ENCODE peak calls at places on chromosomes 11 and 22, in five cellular contexts. C, L, G, V and M are unnamed samples.

GRCh38 chr22:31295831-31296230 is 3.5 kb upstream of the PIK3IP1 start:
- DNase-seq in C (peak), V (no peak), G (no peak), L (no peak), M (no peak)

GRCh38 chr11:28673687-28674431 is 565.7 kb downstream of the METTL15 start:
- DNase-seq in L (no peak), G (no peak), C (peak), V (peak), M (no peak)

GRCh38 chr11:121133046-121133445 is 32.0 kb downstream of the TECTA start:
- DNase-seq in C (no peak), L (no peak), V (no peak), G (no peak), M (no peak)

GRCh38 chr11:5197538-5197937 is 2.9 kb downstream of the OR51V1 start:
- DNase-seq in L (no peak), C (peak), G (no peak), V (peak), M (no peak)

GRCh38 chr11:17952487-17952886 is 60.4 kb downstream of the SERGEF start:
- DNase-seq in C (no peak), L (no peak), G (no peak), V (no peak), M (no peak)

GRCh38 chr11:2521081-2521480 is 76.3 kb downstream of the KCNQ1 start:
- DNase-seq in C (no peak), L (no peak), V (no peak), G (peak), M (no peak)

GRCh38 chr11:22976146-22976545 is 115.9 kb upstream of the CCDC179 start:
- DNase-seq in C (peak), V (peak), G (no peak), L (peak), M (no peak)

GRCh38 chr22:20192293-20192971 is 41.6 kb upstream of the CCDC188 start:
- DNase-seq in G (no peak), L (no peak), C (no peak), V (no peak), M (no peak)

GRCh38 chr22:20438066-20438677 is 547 bp upstream of the SCARF2 start:
- DNase-seq in C (peak), G (peak), L (no peak), V (peak), M (no peak)

GRCh38 chr11:82703796-82704195 is 29.9 kb downstream of the FAM181B start:
- DNase-seq in G (no peak), C (no peak), L (no peak), V (no peak), M (no peak)

GRCh38 chr22:48185656-48186055 is 1423.2 kb downstream of the TBC1D22A start:
- DNase-seq in V (no peak), G (no peak), C (no peak), L (peak), M (peak)

GRCh38 chr11:59574467-59574866 is 41.1 kb downstream of the OSBP start:
- DNase-seq in L (no peak), V (peak), G (no peak), C (peak), M (no peak)

GRCh38 chr11:7251836-7252682 is at the start of gene SYT9:
- DNase-seq in V (peak), C (no peak), G (peak), L (no peak), M (no peak)

GRCh38 chr11:126816655-126817054 is 183.9 kb downstream of the KIRREL3 start:
- DNase-seq in C (no peak), V (no peak), G (no peak), L (no peak), M (peak)

GRCh38 chr11:75328426-75329277 is 22.8 kb downstream of the ARRB1 start:
- DNase-seq in V (peak), C (peak), G (peak), L (peak), M (peak)

GRCh38 chr11:36153581-36153980 is 135.6 kb downstream of the COMMD9 start:
- DNase-seq in C (peak), G (no peak), V (no peak), L (no peak), M (no peak)

GRCh38 chr11:110027627-110028371 is 65.4 kb upstream of the ZC3H12C start:
- DNase-seq in C (no peak), G (no peak), L (no peak), V (no peak), M (no peak)

GRCh38 chr11:80899381-80899780 is 1458.6 kb upstream of the TENM4 start:
- DNase-seq in G (no peak), V (peak), C (no peak), L (no peak), M (no peak)

GRCh38 chr11:62593434-62594044 is 2.2 kb upstream of the TUT1 start:
- DNase-seq in L (peak), V (peak), C (peak), G (peak), M (peak)

GRCh38 chr11:72309074-72309598 is 65.2 kb upstream of the PHOX2A start:
- DNase-seq in C (no peak), V (no peak), L (no peak), G (no peak), M (no peak)

GRCh38 chr11:97754976-97755375 is 1265.8 kb upstream of the CNTN5 start:
- DNase-seq in L (no peak), G (no peak), V (no peak), C (no peak), M (no peak)

GRCh38 chr11:111329306-111330204 is 31.2 kb downstream of the POU2AF3 start:
- DNase-seq in V (no peak), C (no peak), L (no peak), G (no peak), M (no peak)

GRCh38 chr11:48170176-48170839 is 46.3 kb upstream of the OR4B1 start:
- DNase-seq in C (peak), L (no peak), G (no peak), V (peak), M (no peak)

GRCh38 chr11:130580372-130580771 is 131.9 kb downstream of the ADAMTS15 start:
- DNase-seq in C (peak), L (no peak), V (peak), G (no peak), M (no peak)

GRCh38 chr11:33912405-33913361 is 20.8 kb upstream of the LMO2 start:
- DNase-seq in G (no peak), L (no peak), C (peak), V (peak), M (no peak)

GRCh38 chr11:1401001-1401445 is 11.3 kb downstream of the BRSK2 start:
- DNase-seq in C (no peak), L (no peak), G (no peak), V (no peak), M (no peak)

GRCh38 chr11:11813288-11813962 is 28.3 kb upstream of the USP47 start:
- DNase-seq in C (peak), L (no peak), G (no peak), V (peak), M (no peak)

GRCh38 chr11:66870616-66871520 is 14.0 kb downstream of the LRFN4 start:
- DNase-seq in C (no peak), G (peak), L (no peak), V (no peak), M (no peak)

GRCh38 chr11:66871521-66871901 is 14.6 kb downstream of the LRFN4 start:
- DNase-seq in C (no peak), V (no peak), G (peak), L (no peak), M (no peak)

GRCh38 chr11:66877585-66877984 is 20.7 kb downstream of the LRFN4 start:
- DNase-seq in L (no peak), C (peak), V (no peak), G (no peak), M (no peak)

GRCh38 chr11:66875376-66875775 is 18.5 kb downstream of the LRFN4 start:
- DNase-seq in V (no peak), C (no peak), G (peak), L (no peak), M (no peak)

GRCh38 chr11:66874232-66874631 is 17.4 kb downstream of the LRFN4 start:
- DNase-seq in L (no peak), V (no peak), C (no peak), G (no peak), M (no peak)
- H3K4me3 ChIP-seq in L (no peak), V (no peak), C (no peak), G (no peak), M (no peak)

GRCh38 chr11:124759268-124760204 is 2.6 kb downstream of the ESAM start:
- DNase-seq in V (no peak), G (peak), L (no peak), C (no peak), M (no peak)
- H3K4me3 ChIP-seq in V (peak), G (no peak), L (no peak), C (no peak), M (no peak)

DNA sequence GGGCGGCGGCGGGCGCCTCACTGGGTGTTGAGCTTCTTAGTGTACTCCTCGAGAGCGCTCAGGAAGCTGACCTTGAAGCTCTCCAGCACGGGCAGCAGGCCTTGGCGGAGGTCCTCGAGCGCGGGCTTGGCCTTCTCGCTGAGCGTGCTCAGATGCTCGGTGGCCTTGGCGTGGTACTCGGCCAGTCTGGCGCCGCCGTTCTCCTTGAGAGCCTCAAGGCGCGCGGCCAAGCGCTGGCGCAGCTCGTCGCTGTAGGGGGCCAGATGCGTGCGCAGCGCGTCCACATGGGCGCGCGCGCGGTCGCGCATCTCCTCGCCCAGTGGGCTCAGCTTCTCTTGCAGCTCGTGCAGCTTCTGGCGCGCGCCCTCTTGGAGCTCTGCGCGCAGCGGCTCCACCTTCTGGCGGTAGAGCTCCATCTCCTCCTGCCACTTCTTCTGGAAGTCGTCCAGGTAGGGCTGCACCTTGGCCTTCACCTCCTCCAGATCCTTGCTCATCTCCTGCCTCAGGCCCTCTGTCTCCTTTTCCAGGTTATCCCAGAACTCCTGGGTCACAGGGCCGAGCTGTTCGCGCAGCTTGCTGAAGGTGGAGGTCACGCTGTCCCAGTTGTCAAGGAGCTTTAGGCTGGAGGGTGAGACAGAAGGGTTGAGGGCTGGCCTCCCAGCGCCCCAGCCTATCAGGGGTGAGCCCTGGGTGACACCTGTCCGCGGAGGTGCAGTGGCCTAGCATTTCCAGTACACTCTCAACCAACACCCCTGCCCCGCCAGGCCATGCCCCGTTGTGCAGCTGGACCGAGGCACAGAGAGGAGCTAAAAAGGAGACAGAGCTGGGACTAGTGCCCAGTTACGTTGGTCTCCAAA is 1.4 kb downstream of the APOA1 start:
- DNase-seq in V (peak), C (peak), L (peak), G (peak), M (peak)
- H3K4me3 ChIP-seq in V (peak), C (peak), L (peak), G (no peak), M (peak)

GRCh38 chr11:65014146-65014960 is at the start of gene ARL2:
- DNase-seq in V (no peak), G (no peak), L (peak), C (no peak), M (no peak)

GRCh38 chr11:65013130-65013691 is 749 bp upstream of the ARL2 start:
- DNase-seq in C (peak), L (peak), V (peak), G (peak), M (peak)

GRCh38 chr11:65013692-65014145 is 241 bp upstream of the ARL2 start:
- DNase-seq in V (peak), G (peak), L (peak), C (peak), M (peak)

GRCh38 chr11:65008016-65008415 is 5.9 kb upstream of the ARL2 start:
- DNase-seq in G (no peak), V (no peak), L (no peak), C (peak), M (no peak)

DNA sequence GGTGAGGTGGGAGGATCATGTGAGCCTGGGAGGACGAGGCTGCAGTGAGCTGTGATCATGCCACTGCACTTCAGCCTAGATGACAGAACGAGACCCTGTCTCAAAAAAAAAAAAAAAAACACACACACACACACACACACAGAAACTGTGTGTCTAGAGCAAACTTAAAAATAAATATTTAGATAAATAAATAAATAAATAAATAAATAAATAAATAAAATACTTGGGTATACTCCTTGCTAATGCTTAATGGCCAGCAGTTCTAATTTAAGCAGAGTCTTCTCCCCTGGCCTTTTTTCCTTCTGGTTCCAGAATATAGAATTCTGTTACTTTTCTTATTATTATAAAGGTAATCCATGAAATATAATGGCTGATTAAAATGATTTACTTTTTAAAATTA is 5.1 kb upstream of the ARL2 start:
- DNase-seq in G (no peak), L (no peak), C (no peak), V (no peak), M (no peak)
- H3K4me3 ChIP-seq in G (no peak), L (no peak), C (no peak), V (no peak), M (no peak)

GRCh38 chr11:68593441-68593840 is 90.9 kb upstream of the GAL start:
- DNase-seq in C (no peak), G (no peak), L (no peak), V (no peak), M (no peak)
- H3K4me3 ChIP-seq in C (no peak), G (no peak), L (no peak), V (no peak), M (no peak)

DNA sequence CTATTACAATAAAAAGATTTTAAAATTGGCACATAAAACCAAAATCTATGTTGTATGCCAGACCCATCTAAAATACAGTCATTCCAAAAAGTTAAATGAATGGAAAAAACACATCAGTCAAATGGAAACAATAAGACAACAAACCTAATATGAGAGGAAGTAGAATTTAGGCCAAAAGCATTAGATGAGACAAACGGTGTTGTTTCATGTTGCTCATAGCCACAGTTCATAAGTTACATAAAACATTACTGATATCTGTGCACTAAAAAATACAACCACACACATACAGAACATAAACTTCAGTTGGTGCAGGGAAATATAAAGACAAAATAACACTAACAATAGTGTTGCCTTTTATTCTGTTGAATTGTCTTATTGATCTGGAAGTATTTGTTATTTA is 661.9 kb downstream of the CNTN5 start:
- DNase-seq in G (no peak), C (no peak), L (no peak), V (no peak), M (no peak)
- H3K4me3 ChIP-seq in G (no peak), C (no peak), L (no peak), V (no peak), M (no peak)

GRCh38 chr22:38296372-38296771 is 20.9 kb downstream of the CSNK1E start:
- DNase-seq in G (no peak), V (no peak), C (no peak), L (no peak), M (no peak)

GRCh38 chr22:38298312-38299000 is 18.8 kb downstream of the CSNK1E start:
- DNase-seq in L (peak), C (peak), V (no peak), G (no peak), M (no peak)

GRCh38 chr22:38299758-38300157 is 17.5 kb downstream of the CSNK1E start:
- DNase-seq in C (no peak), V (no peak), L (no peak), G (no peak), M (no peak)

GRCh38 chr22:38300197-38300945 is 16.9 kb downstream of the CSNK1E start:
- DNase-seq in L (no peak), V (no peak), C (no peak), G (no peak), M (no peak)

DNA sequence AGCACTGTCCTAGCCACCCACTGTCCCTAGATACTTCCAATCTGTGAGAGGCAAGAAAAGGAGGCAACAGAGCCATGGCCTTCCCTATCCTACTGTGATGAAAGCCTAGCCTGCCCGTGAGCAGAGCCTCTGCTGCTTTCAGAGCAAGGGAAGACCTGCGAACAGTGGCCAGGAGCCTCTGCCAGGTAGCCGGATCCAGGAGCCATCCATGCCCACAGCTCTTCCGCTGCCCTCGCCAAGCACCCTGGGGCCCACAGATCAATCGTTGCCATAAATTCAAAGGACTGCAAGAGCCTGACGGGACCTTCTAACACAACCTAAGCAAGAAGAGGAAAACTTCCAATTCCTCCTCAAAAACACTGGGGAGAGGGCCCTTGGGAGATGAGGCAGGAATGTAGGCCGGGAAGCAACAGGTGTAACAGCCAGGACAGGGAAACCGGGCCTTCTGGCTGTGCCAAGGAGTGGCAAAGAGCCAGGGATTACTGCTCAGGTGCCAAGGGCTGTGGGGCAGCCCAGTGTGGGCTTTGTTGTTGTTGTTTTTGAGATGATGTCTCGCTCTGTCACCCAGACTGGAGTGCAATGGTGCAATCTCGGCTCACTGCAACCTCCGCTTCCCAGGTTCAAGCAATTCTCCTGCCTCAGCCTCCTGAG is 18.1 kb downstream of the CSNK1E start:
- DNase-seq in L (no peak), C (no peak), V (no peak), G (no peak), M (no peak)
- H3K4me3 ChIP-seq in L (no peak), C (no peak), V (no peak), G (no peak), M (no peak)